ENCODE peak calls at places on chromosomes 4 and X, in four cellular contexts. C is GM23338, D is PC-3, K is astrocyte. F is an unnamed sample.
A peak's percentile ranks its signal among the peaks of the same experiment; 100 is the strongest.

GRCh38 chr4:94673961-94674360 is 83.8 kb upstream of the BMPR1B start:
- DNase-seq in C (no peak), D (no peak), K (no peak), F (no peak)

GRCh38 chr4:41541697-41542096 is 3.7 kb downstream of the LIMCH1 start:
- DNase-seq in C (peak; percentile 16), D (no peak), K (peak; percentile 11), F (no peak)

GRCh38 chr4:71261001-71261400 is 77.8 kb upstream of the SLC4A4 start:
- DNase-seq in C (no peak), D (no peak), K (no peak), F (no peak)

GRCh38 chr4:81472249-81473085 is 760 bp upstream of the RASGEF1B start:
- DNase-seq in C (peak; percentile 60), D (no peak), K (peak; percentile 8), F (no peak)

GRCh38 chrX:28639502-28639901 is 52.3 kb downstream of the IL1RAPL1 start:
- DNase-seq in C (peak; percentile 57), D (peak; percentile 70), K (peak; percentile 81), F (peak; percentile 74)

GRCh38 chr4:2469192-2469984 is 482 bp downstream of the RNF4 start:
- DNase-seq in C (peak; percentile 82), D (peak; percentile 30), K (no peak), F (no peak)

GRCh38 chr4:2065106-2065930 is 6.2 kb downstream of the NAT8L start:
- DNase-seq in C (no peak), D (no peak), K (no peak), F (no peak)

GRCh38 chr4:168853770-168854169 is 156.3 kb downstream of the CBR4 start:
- DNase-seq in C (no peak), D (no peak), K (no peak), F (no peak)

GRCh38 chr4:624705-625590 is at the start of gene PDE6B:
- DNase-seq in C (peak; percentile 52), D (no peak), K (no peak), F (no peak)

GRCh38 chrX:120358687-120359086 is 3.2 kb upstream of the ATP1B4 start:
- DNase-seq in C (no peak), D (peak; percentile 38), K (peak; percentile 38), F (no peak)

GRCh38 chr4:157978680-157979361 is 194.0 kb downstream of the GASK1B start:
- DNase-seq in C (peak; percentile 90), D (peak; percentile 60), K (peak; percentile 46), F (peak; percentile 66)

GRCh38 chrX:57156397-57157049 is 19.3 kb upstream of the SPIN2A start:
- DNase-seq in C (peak; percentile 71), D (peak; percentile 59), K (peak; percentile 11), F (peak; percentile 13)

GRCh38 chr4:21710212-21710843 is 238.2 kb downstream of the KCNIP4 start:
- DNase-seq in C (no peak), D (no peak), K (no peak), F (no peak)

GRCh38 chr4:173415885-173416658 is 17.2 kb upstream of the SCRG1 start:
- DNase-seq in C (peak; percentile 16), D (no peak), K (no peak), F (no peak)

DNA sequence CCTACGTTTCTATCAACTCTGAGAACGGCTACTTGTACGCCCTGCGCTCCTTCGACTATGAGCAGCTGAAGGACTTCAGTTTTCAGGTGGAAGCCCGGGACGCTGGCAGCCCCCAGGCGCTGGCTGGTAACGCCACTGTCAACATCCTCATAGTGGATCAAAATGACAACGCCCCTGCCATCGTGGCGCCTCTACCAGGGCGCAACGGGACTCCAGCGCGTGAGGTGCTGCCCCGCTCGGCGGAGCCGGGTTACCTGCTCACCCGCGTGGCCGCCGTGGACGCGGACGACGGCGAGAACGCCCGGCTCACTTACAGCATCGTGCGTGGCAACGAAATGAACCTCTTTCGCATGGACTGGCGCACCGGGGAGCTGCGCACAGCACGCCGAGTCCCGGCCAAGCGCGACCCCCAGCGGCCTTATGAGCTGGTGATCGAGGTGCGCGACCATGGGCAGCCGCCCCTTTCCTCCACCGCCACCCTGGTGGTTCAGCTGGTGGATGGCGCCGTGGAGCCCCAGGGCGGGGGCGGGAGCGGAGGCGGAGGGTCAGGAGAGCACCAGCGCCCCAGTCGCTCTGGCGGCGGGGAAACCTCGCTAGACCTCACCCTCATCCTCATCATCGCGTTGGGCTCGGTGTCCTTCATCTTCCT is 2.7 kb downstream of the PCDH10 start:
- DNase-seq in C (peak; percentile 75), D (no peak), K (peak; percentile 48), F (no peak)
- TF ChIP-seq EZH2 in C (no peak), D (no peak), K (no peak), F (no peak)

DNA sequence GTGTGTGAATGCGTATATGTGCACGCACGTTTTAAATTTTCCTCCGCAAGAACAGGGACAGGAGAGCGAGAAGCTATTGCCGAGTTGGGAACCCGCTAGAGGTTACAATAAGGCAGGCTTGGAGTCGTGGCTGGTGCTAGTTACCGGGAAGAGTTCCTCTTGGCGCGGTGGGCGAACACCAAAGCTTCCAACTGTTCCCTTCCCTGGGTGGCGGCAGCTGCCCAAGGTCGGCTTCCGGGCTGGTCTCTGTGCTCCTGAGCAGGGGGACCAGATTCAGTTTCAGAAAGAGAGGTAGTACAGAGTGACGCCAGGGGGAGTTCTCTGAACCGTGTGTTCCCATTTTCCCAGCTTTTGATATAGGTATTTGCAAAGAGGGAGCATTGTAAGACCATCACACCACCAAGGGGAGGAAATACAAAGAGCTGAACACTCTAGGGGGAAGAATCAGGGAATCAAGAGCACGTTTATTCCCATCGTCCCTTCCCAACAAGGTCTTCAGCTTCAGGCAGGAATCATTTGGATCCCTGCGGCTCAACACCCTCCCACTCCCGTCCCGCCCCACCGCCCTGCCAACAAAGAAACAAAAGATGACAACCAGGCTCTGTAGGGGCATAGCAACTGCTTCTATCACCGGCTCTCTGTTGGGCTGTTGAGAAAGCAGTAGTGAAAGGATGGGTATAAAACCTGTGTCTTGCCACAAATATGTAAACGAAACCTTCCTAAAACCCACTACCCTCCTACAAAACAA is 113.6 kb upstream of the TEX13C start:
- DNase-seq in C (peak; percentile 64), D (peak; percentile 30), K (no peak), F (no peak)
- TF ChIP-seq EZH2 in C (no peak), D (no peak), K (no peak), F (no peak)

GRCh38 chr4:8592366-8593267 is at the start of gene CPZ:
- DNase-seq in C (peak; percentile 88), D (peak; percentile 51), K (peak; percentile 35), F (no peak)
- TF ChIP-seq EZH2 in C (no peak), D (no peak), K (peak; percentile 80), F (no peak)

GRCh38 chr4:87857789-87858188 is 25.0 kb downstream of the MEPE start:
- DNase-seq in C (no peak), D (no peak), K (no peak), F (no peak)
- TF ChIP-seq EZH2 in C (no peak), D (no peak), K (no peak), F (no peak)

GRCh38 chr4:148441986-148442829 is at the start of gene NR3C2:
- DNase-seq in C (peak; percentile 99), D (peak; percentile 95), K (peak; percentile 95), F (peak; percentile 95)
- TF ChIP-seq EZH2 in C (no peak), D (no peak), K (peak; percentile 44), F (no peak)

GRCh38 chr4:123919576-123920098 is 523.0 kb downstream of the SPRY1 start:
- DNase-seq in C (no peak), D (no peak), K (no peak), F (no peak)
- TF ChIP-seq EZH2 in C (no peak), D (no peak), K (no peak), F (no peak)

DNA sequence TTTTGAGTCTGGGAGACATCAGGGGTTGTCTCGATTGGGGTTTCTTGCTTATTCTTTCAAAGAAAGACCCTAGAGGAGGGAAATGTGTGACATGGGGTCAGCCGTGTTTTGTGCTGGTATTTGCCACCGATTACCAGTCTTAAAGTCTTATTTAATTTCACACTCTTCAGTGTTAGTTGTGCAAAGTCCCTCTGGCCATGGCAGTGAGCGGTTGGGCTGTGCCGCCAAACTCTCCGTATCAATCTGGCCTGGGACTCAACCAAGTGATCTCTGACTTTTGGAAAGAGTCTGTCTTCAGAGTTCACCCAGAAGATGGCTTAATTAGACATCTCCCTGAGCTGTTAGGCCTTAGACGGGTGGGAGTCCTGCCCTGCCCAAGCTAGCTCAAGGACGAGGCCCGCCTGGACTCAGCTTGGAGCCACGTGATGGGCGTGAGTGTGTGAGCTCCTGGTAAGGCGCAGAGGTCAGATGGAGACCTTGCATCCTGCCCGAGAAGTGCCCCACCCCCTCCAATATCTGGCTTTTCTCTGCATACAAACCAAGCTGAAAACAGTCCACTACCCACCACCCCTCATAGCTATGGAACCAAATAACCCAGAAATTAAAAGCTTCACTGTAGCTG is 3.8 kb upstream of the PITX2 start:
- DNase-seq in C (peak; percentile 58), D (no peak), K (no peak), F (no peak)
- TF ChIP-seq EZH2 in C (peak; percentile 66), D (no peak), K (no peak), F (no peak)

DNA sequence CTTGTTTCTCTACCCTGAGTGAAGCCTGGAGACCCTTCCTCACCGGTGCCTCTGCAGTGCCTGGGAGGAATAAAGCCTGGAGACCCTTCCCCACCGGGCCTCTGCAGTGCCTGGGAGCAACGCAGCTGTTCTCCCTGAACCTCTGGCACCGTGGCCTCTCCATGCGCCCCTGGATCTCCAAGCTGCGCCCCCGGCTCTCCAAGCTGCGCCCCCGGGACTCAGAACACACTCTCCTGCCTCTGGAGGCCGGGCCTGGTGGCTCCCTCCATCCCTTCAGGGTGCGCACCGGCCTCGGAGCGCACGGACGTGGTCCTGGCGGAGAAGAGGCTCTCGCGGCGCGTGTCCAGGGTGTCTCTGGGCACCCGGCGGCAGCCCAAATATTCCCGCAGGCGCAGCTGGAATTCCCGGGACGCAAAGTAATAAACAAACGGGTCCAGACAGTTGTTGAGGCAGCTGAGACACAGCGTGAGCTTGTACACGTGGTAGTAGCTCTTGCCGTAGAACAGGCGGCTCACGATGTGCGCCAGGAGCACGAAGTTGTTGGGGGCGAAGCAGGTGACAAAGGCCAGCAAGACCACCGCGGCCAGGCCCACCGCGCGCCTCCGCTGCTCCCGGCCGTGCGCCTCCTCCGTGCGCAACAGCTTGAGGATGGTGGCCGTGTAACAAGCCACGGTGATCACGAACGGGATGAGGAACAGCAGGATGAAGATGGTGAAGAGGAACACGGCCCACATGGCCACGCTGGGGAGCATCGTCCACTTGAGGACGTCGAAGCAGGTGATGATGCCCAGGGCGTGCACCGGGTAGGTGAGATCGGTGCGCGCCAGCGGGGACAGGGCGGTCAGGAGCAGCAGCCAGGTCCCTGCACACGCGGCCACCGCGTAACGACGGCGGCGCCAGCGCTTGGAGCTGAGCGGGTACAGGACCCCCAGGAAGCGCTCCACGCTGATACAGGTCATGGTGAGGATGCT is 12.8 kb upstream of the ASMTL start:
- DNase-seq in C (no peak), D (no peak), K (no peak), F (no peak)
- TF ChIP-seq EZH2 in C (no peak), D (no peak), K (peak; percentile 65), F (no peak)

DNA sequence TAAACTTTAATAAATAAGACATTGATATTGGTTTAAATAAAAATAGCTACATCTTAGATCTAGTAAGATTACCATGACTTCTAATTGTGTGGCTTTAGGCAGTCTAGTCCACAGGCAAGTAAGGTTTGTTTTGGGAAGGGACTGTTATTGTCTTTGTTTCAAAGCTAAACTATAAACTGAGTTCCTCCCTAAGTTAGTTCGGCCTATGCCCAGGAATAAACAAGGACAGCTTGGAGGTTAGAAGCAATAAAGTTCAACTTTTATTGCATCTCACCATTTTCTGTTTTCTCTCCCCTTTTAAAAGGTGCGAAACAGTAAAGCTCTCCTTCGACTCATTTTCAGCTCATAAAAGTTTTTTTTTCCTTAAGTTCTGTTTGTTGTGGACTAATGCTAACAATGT is 70.4 kb upstream of the S100G start:
- DNase-seq in C (no peak), D (no peak), K (no peak), F (no peak)
- TF ChIP-seq EZH2 in C (no peak), D (no peak), K (no peak), F (no peak)